ENCODE peak calls at places on chromosomes 5 and 9, in four cellular contexts. M is H1, V is fibroblast of mammary gland, O is IMR-90. U is an unnamed sample.

GRCh38 chr5:19880859-19881436 is 107.1 kb downstream of the CDH18 start:
- DNase-seq in M (no peak), O (no peak), V (no peak), U (no peak)

GRCh38 chr9:88973281-88974045 is 17.8 kb upstream of the S1PR3 start:
- DNase-seq in O (no peak), M (no peak), V (no peak), U (no peak)

GRCh38 chr9:70229579-70229978 is 29.2 kb upstream of the SMC5 start:
- DNase-seq in V (peak; percentile 61), O (peak; percentile 68), M (no peak), U (no peak)

GRCh38 chr9:138024131-138024530 is 146.5 kb downstream of the CACNA1B start:
- DNase-seq in V (no peak), M (peak; percentile 36), O (no peak), U (peak; percentile 40)

GRCh38 chr9:2336055-2336454 is 285.5 kb upstream of the VLDLR start:
- DNase-seq in V (peak; percentile 27), M (no peak), O (peak; percentile 1), U (no peak)

GRCh38 chr9:134670851-134671281 is 29.3 kb downstream of the COL5A1 start:
- DNase-seq in V (no peak), O (no peak), M (no peak), U (no peak)

GRCh38 chr9:136403915-136404800 is 4.2 kb upstream of the SNAPC4 start:
- DNase-seq in O (no peak), M (no peak), V (no peak), U (no peak)

GRCh38 chr5:74866653-74867162 is 521 bp upstream of the FAM169A start:
- DNase-seq in O (no peak), V (no peak), M (peak; percentile 73), U (no peak)

GRCh38 chr5:68253612-68254341 is 38.2 kb downstream of the PIK3R1 start:
- DNase-seq in M (no peak), O (no peak), V (peak; percentile 78), U (no peak)

GRCh38 chr9:126617003-126617739 is 3.4 kb downstream of the LMX1B start:
- DNase-seq in M (no peak), O (no peak), V (no peak), U (no peak)

GRCh38 chr9:126617740-126618133 is 4.0 kb downstream of the LMX1B start:
- DNase-seq in V (no peak), M (no peak), O (no peak), U (no peak)

GRCh38 chr9:126618590-126619335 is 5.0 kb downstream of the LMX1B start:
- DNase-seq in O (no peak), M (peak; percentile 76), V (no peak), U (no peak)

GRCh38 chr9:126619336-126619919 is 5.7 kb downstream of the LMX1B start:
- DNase-seq in O (no peak), V (no peak), M (no peak), U (no peak)

DNA sequence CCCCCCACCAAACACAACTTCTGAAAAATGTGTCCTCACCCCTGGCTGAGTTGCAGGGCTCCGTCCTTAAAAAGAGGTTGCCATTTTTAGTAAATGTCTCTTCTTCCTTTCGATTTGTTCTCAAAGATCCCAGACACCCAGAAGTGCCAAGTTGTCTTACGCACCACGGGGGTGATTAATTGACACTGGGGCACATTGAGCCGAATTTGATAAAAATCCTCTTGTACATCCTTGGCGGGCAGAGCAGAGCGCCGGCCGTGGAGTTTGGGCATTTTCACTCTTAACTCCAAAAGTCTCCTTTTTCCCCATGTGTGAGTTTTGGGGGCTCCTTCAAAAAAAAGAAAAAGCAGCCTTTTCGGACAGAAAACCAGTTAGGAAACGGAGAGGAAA is 4.5 kb downstream of the LMX1B start:
- DNase-seq in V (no peak), O (no peak), M (no peak), U (no peak)
- H3K4me3 ChIP-seq in V (no peak overlapping the region), O (no peak overlapping the region), M (no peak overlapping the region), U (no peak overlapping the region)

GRCh38 chr5:136079195-136079985 is 50.6 kb downstream of the TGFBI start:
- DNase-seq in O (no peak), V (no peak), M (no peak), U (no peak)
- TF ChIP-seq CTCF in O (peak; percentile 4), V (no peak), M (peak; percentile 61), U (no peak)

GRCh38 chr9:99029083-99029482 is 75.8 kb upstream of the TGFBR1 start:
- DNase-seq in O (no peak), V (no peak), M (no peak), U (no peak)
- H3K4me3 ChIP-seq in O (no peak overlapping the region), V (no peak overlapping the region), M (no peak overlapping the region), U (no peak overlapping the region)

GRCh38 chr5:89055011-89055704 is 172.2 kb upstream of the MEF2C start:
- DNase-seq in V (no peak), M (no peak), O (no peak), U (no peak)
- TF ChIP-seq CTCF in V (no peak), M (no peak), O (no peak), U (no peak)

DNA sequence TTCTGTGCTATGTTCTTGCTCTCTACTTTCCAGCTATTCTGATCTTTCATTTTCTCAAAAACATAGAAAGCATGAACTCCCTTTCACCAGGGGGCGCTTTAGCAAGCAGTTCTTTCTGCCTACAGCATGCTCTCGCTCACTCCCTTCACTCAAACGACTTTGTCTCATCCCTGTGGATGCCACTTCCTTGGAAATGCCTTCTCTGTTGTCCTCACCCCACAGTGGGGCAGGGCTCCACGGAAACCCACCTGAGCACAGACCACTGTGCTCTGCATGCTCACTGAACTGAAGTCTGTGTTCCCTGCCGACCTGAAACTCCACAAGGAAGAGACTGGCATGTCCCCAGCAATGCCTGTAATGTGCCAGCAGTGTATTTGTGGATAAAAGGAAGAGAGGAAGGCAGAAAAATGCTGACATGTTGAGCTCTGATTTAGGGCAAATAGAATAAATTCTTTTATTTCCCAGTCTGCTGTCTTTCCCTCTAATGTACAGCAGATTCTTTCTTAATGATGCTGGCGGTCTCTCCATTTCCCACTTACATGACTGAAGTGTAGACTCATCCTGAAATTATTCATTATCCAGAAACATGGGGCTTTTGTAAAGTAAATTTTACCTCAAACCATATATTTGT is 4.9 kb upstream of the ROR2 start:
- DNase-seq in O (peak; percentile 91), M (peak; percentile 85), V (peak; percentile 74), U (no peak)
- H3K4me3 ChIP-seq in O (peak overlapping the region; percentile 32), M (no peak overlapping the region), V (peak overlapping the region; percentile 23), U (peak overlapping the region; percentile 18)

DNA sequence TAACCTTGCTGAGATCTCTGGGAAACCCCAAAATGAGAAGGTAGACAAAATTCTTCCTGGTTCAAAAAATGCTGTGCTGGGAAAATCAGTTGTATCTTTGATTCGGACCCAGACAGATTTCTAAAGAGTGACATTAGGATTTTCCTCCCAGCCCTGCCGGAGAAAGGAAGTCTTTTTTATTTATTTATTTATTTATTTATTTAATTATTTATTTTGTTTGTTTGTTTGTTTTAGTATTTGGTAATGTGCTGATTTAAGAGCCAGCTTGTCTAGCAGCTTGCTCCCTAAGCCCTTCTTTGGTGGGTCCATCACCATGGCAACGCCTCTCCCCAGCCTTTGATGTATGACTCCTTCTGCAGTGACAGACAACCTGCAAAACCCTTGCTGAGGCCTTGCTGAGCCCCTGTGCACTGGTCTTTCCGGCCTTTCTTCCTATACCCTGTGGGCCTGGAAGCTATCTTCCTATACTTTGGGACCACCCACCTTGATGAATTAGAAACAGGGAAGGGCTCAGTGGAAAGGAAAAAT is 60.6 kb upstream of the AFAP1L1 start:
- DNase-seq in M (no peak), O (no peak), V (no peak), U (peak; percentile 55)
- TF ChIP-seq CTCF in M (no peak), O (no peak), V (no peak), U (no peak)

GRCh38 chr9:101574773-101575333 is 19.9 kb downstream of the PPP3R2 start:
- DNase-seq in V (peak; percentile 31), O (no peak), M (no peak), U (no peak)

GRCh38 chr9:101582593-101582992 is 12.2 kb downstream of the PPP3R2 start:
- DNase-seq in V (peak; percentile 92), O (peak; percentile 90), M (no peak), U (no peak)

GRCh38 chr9:101580076-101580475 is 14.7 kb downstream of the PPP3R2 start:
- DNase-seq in V (no peak), O (no peak), M (no peak), U (no peak)

DNA sequence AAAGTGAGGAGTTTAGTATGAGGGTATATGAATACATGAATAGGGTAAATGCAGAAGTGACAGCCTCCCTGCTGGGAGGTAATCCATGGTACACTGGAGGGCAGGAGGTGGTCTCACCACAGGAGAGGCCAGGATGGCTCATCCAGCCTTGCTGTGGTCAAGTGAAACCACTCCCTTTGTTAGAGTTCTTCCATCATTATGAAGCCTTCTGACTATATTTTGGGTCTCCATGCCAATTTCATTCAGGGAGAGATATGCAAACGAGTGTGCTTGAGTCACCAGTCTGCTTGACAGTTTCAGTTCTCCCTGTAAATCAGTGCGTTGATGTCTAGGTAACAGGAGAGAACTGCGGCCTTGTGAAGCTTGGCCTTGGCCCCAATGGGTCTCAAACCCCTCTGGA is 16.4 kb downstream of the PPP3R2 start:
- DNase-seq in M (no peak), O (peak; percentile 9), V (peak; percentile 14), U (no peak)
- H3K4me3 ChIP-seq in M (no peak overlapping the region), O (no peak overlapping the region), V (no peak overlapping the region), U (no peak overlapping the region)

GRCh38 chr5:54310433-54311177 is at the start of gene ARL15:
- DNase-seq in M (peak; percentile 99), O (peak; percentile 96), V (peak; percentile 95), U (peak; percentile 99)
- TF ChIP-seq CTCF in M (no peak), O (no peak), V (no peak), U (no peak)

GRCh38 chr9:125750656-125751035 is 3.5 kb downstream of the PBX3 start:
- DNase-seq in V (no peak), O (no peak), M (no peak), U (no peak)
- H3K4me3 ChIP-seq in V (peak overlapping the region; percentile 2), O (peak overlapping the region; percentile 5), M (no peak overlapping the region), U (peak overlapping the region; percentile 31)

DNA sequence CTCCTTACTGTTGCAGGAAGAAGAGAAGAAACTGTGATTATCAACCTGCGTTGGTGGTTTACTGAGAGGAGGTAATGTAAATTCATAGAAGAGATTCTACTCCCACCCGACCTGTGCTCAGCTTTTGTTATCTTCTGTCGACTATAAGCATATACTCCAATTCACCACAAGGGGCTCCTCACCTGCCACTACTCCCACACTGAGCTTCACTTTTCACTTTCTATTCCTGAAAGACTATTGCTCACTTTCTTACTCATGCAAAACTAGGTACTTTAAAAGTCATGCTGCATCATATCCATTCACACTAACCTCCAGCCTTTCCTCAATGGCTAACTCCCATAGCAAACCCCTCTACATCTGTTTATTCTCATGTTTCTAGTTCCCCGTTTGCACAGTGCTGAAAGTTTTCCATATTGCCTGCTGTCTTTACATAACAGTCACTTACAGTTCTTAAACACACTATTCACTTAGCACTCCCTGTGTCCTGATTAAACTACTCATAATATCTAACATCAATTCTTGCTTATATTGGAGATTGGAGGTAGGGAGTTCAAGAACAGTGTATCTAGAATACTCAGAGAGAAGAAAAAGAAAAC is 1062.6 kb downstream of the NR2F1-AS1 start:
- DNase-seq in V (peak; percentile 76), M (no peak), O (peak; percentile 80), U (no peak)
- TF ChIP-seq CTCF in V (peak; percentile 57), M (peak; percentile 42), O (peak; percentile 61), U (peak; percentile 27)